ENCODE peak calls at places on chromosomes 6 and 20, in four cellular contexts. I is IMR-90, K is transverse colon, S is HCT116. V is an unnamed sample.
A peak's percentile ranks its signal among the peaks of the same experiment; 100 is the strongest.

GRCh38 chr20:45337367-45338120 is 10.7 kb downstream of the SDC4 start:
- DNase-seq in S (no peak), I (peak; percentile 94), K (peak; percentile 53), V (peak; percentile 65)

GRCh38 chr6:130482645-130483390 is 117.0 kb downstream of the TMEM200A start:
- DNase-seq in K (no peak), S (no peak), I (peak; percentile 82), V (no peak)

GRCh38 chr6:41571066-41571780 is 25.0 kb downstream of the FOXP4 start:
- DNase-seq in I (no peak), S (no peak), K (no peak), V (no peak)

GRCh38 chr20:37986063-37986858 is 47.0 kb downstream of the TTI1 start:
- DNase-seq in K (no peak), S (no peak), I (no peak), V (no peak)

GRCh38 chr6:110560239-110561015 is 84.0 kb upstream of the SLC22A16 start:
- DNase-seq in S (no peak), K (no peak), I (no peak), V (no peak)

GRCh38 chr6:150759500-150759899 is 106.0 kb upstream of the MTHFD1L start:
- DNase-seq in K (no peak), I (no peak), S (no peak), V (no peak)

GRCh38 chr6:72865467-72865866 is 243.6 kb downstream of the KCNQ5 start:
- DNase-seq in I (peak; percentile 37), K (no peak), S (no peak), V (no peak)

GRCh38 chr6:1612902-1613301 is 3.2 kb downstream of the FOXC1 start:
- DNase-seq in I (peak; percentile 93), K (no peak), S (no peak), V (no peak)

GRCh38 chr6:89287351-89288028 is 27.6 kb downstream of the GABRR2 start:
- DNase-seq in K (no peak), S (no peak), I (no peak), V (no peak)

GRCh38 chr6:26493258-26493657 is 6.8 kb upstream of the BTN1A1 start:
- DNase-seq in K (no peak), S (no peak), I (peak; percentile 55), V (no peak)

GRCh38 chr20:33894798-33895197 is 83.7 kb downstream of the CHMP4B start:
- DNase-seq in I (no peak), K (no peak), S (no peak), V (no peak)

GRCh38 chr20:3987296-3987695 is 28.1 kb downstream of the RNF24 start:
- DNase-seq in K (no peak), S (no peak), I (no peak), V (no peak)

GRCh38 chr20:7806831-7807230 is 133.4 kb downstream of the HAO1 start:
- DNase-seq in K (no peak), S (no peak), I (no peak), V (no peak)

GRCh38 chr20:8870652-8871051 is 198.2 kb upstream of the PLCB4 start:
- DNase-seq in I (no peak), S (no peak), K (no peak), V (no peak)

GRCh38 chr6:111468329-111469012 is 14.5 kb downstream of the REV3L start:
- DNase-seq in S (no peak), K (no peak), I (peak; percentile 56), V (no peak)

GRCh38 chr20:36497856-36498255 is 43.5 kb upstream of the MYL9 start:
- DNase-seq in S (no peak), K (no peak), I (no peak), V (peak; percentile 52)

GRCh38 chr6:22078802-22079545 is 217.9 kb downstream of the PRL start:
- DNase-seq in I (no peak), K (no peak), S (no peak), V (no peak)

GRCh38 chr6:110513001-110513400 is 36.6 kb upstream of the SLC22A16 start:
- DNase-seq in I (peak; percentile 34), K (no peak), S (no peak), V (no peak)

GRCh38 chr6:85191656-85192055 is 258.2 kb upstream of the NT5E start:
- DNase-seq in K (no peak), I (peak; percentile 28), S (no peak), V (no peak)

GRCh38 chr6:46217671-46218131 is 46.9 kb upstream of the ENPP5 start:
- DNase-seq in S (no peak), I (no peak), K (no peak), V (peak; percentile 57)

GRCh38 chr6:113396644-113397201 is 460.4 kb upstream of the MARCKS start:
- DNase-seq in I (no peak), K (no peak), S (no peak), V (no peak)

GRCh38 chr20:51569815-51570741 is 27.6 kb upstream of the NFATC2 start:
- DNase-seq in K (no peak), S (no peak), I (no peak), V (no peak)

GRCh38 chr6:104118274-104118673 is 741.4 kb downstream of the HACE1 start:
- DNase-seq in I (no peak), S (peak; percentile 23), K (no peak), V (no peak)

GRCh38 chr20:5550738-5551529 is 199.3 kb upstream of the SHLD1 start:
- DNase-seq in K (no peak), S (no peak), I (no peak), V (no peak)

GRCh38 chr20:33840759-33841438 is 29.8 kb downstream of the CHMP4B start:
- DNase-seq in K (no peak), S (no peak), I (no peak), V (no peak)

GRCh38 chr6:12472601-12473038 is 182.5 kb downstream of the EDN1 start:
- DNase-seq in I (peak; percentile 67), K (no peak), S (no peak), V (no peak)

GRCh38 chr20:38067717-38068365 is 34.3 kb downstream of the RPRD1B start:
- DNase-seq in K (no peak), S (no peak), I (no peak), V (no peak)

GRCh38 chr20:59616306-59616705 is 12.0 kb downstream of the PHACTR3 start:
- DNase-seq in I (no peak), K (no peak), S (no peak), V (no peak)

GRCh38 chr6:71496018-71496800 is 207.6 kb downstream of the OGFRL1 start:
- DNase-seq in K (peak; percentile 25), S (no peak), I (peak; percentile 31), V (no peak)

GRCh38 chr20:10443936-10444335 is 8.8 kb downstream of the SLX4IP start:
- DNase-seq in S (no peak), I (no peak), K (no peak), V (no peak)

GRCh38 chr20:25281541-25281991 is 33.7 kb downstream of the PYGB start:
- DNase-seq in K (peak; percentile 78), S (no peak), I (no peak), V (peak; percentile 38)

GRCh38 chr6:136822051-136822378 is 377 bp upstream of the PEX7 start:
- DNase-seq in K (no peak), I (peak; percentile 62), S (no peak), V (no peak)

GRCh38 chr6:144460224-144461095 is 175.3 kb downstream of the UTRN start:
- DNase-seq in I (no peak), K (no peak), S (no peak), V (no peak)

GRCh38 chr6:117440558-117441525 is 15.1 kb upstream of the ROS1 start:
- DNase-seq in K (no peak), I (peak; percentile 93), S (no peak), V (no peak)

GRCh38 chr6:110951986-110952794 is 6.3 kb upstream of the GTF3C6 start:
- DNase-seq in I (peak; percentile 47), K (no peak), S (no peak), V (no peak)

GRCh38 chr6:11744753-11745152 is 33.9 kb downstream of the ADTRP start:
- DNase-seq in S (no peak), I (peak; percentile 71), K (peak; percentile 62), V (no peak)

DNA sequence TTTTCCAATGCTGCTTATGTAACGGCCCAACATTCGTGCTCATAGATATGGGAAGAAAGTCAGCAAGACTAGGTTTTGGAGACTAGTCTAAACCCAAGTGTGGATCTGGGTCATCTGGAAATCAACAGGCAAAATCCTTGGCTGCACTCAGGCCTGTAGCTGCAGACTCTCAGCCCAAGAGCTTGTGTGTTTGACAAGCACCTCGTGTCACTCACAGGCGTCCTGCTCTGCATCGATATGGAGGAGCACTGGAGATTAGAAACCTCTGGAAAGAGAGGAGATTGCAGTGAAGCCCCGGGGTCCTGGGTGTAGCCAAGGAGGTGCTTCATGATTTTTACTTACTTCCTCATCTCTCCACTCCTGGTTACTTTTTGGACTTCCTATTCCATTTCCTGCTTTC is 296.0 kb downstream of the QKI start:
- DNase-seq in I (no peak), S (no peak), K (no peak), V (no peak)
- H3K27ac ChIP-seq in I (no peak overlapping the region), S (no peak overlapping the region), K (no peak overlapping the region), V (no peak overlapping the region)

DNA sequence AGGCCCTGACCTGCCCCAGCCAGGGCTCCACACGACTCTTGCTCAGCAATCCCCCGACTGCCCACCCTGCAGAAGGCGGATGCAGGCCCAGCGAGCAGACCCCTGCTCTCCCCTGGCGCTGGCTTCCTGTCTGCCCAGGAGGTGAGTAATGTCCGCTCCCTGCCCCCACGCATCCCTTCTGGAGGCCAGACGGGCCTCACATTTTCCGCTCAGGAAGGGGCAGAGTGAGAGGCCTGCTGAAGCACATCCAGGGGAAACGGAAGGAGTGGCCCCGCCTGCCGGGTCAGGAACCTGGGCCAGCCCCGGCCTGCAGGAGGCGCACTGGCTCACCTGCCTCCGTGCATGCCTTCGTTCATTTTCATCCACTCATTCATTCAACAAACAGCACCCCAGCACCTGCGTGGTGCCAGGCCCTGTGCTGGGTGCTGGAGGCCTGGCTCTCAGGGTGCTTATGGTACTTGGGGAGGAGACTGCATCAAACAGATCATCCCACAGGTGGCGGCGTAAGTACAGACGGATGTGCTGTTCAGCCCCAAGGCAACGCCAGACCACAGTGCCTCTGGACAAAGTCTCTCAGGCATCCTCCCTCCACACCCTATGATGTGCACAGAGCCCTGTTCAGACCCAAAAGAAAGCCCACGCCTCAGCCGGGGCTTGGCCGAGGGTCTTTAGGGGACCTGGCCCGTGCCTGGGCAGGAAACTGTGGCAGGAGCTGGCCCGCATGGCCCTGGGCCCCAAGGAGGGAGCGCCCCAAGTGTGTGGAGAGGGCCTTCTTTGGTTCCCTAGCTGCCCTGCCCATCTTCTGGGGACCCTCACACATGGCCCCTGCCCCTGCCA is 112.1 kb downstream of the ASXL1 start:
- DNase-seq in I (peak; percentile 70), K (peak; percentile 53), S (peak; percentile 16), V (no peak)
- TF ChIP-seq POLR2A in I (no peak), K (no peak), S (no peak), V (no peak)

GRCh38 chr6:56594699-56595098 is 48.0 kb downstream of the DST start:
- DNase-seq in K (peak; percentile 36), S (no peak), I (no peak), V (no peak)
- H3K4me3 ChIP-seq in K (no peak overlapping the region), S (no peak overlapping the region), I (no peak overlapping the region), V (no peak overlapping the region)

GRCh38 chr6:16184554-16184953 is 53.8 kb upstream of the GMPR start:
- DNase-seq in I (no peak), K (no peak), S (no peak), V (no peak)

GRCh38 chr6:16187185-16187584 is 51.2 kb upstream of the GMPR start:
- DNase-seq in I (no peak), S (no peak), K (no peak), V (no peak)

DNA sequence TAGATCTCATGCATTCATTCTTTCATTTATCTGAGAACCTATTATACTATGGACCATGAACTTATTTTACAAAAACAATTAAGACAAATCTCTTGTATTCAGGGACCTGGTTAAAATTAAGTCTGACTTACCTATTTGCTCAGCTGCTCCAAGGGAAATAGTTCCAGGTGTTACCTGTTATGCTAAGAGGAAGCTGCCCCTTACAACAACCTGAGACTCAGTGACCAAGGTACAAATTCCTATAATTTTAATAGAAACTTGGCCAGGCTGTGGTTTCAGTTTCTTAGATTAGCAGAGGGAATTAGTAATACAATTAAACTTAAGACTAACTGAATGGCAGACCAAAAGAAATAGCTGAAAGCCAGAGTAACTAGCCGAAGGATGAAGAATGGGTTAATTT is 48.2 kb upstream of the GMPR start:
- DNase-seq in K (no peak), S (no peak), I (no peak), V (no peak)
- H3K27ac ChIP-seq in K (no peak overlapping the region), S (no peak overlapping the region), I (no peak overlapping the region), V (no peak overlapping the region)